ENCODE peak calls at places on chromosomes 4 and X, in five cellular contexts. A, C, G, M and B are unnamed samples.

GRCh38 chr4:6972911-6973310 is 63.3 kb downstream of the TBC1D14 start:
- DNase-seq in A (peak; percentile 32), G (no peak), C (no peak), M (no peak), B (no peak)

GRCh38 chr4:89836897-89837384 is at the start of gene SNCA:
- DNase-seq in M (peak; percentile 89), C (peak; percentile 72), A (peak; percentile 39), G (no peak), B (no peak)

GRCh38 chrX:24833695-24834094 is 140.0 kb downstream of the POLA1 start:
- DNase-seq in C (no peak), M (no peak), G (no peak), A (no peak), B (no peak)

GRCh38 chr4:143253156-143253555 is 68.4 kb downstream of the USP38 start:
- DNase-seq in G (no peak), C (no peak), M (no peak), A (no peak), B (no peak)

GRCh38 chr4:104128850-104129213 is 365.9 kb downstream of the CXXC4 start:
- DNase-seq in C (no peak), M (no peak), A (no peak), G (no peak), B (peak; percentile 67)

GRCh38 chr4:125016892-125017299 is 297.9 kb upstream of the FAT4 start:
- DNase-seq in M (peak; percentile 78), G (no peak), A (no peak), C (no peak), B (no peak)

GRCh38 chr4:212438-213174 is 88.3 kb downstream of the ZNF718 start:
- DNase-seq in G (no peak), A (peak; percentile 92), C (no peak), M (peak; percentile 87), B (peak; percentile 31)

GRCh38 chr4:150911326-150911725 is 103.8 kb downstream of the LRBA start:
- DNase-seq in G (no peak), A (no peak), C (no peak), M (no peak), B (no peak)

GRCh38 chr4:121455285-121455684 is 74.5 kb upstream of the QRFPR start:
- DNase-seq in A (no peak), C (no peak), G (no peak), M (peak; percentile 28), B (no peak)

GRCh38 chr4:180636696-180637095 is 1606.5 kb upstream of the TENM3 start:
- DNase-seq in M (no peak), A (no peak), C (no peak), G (no peak), B (peak; percentile 54)

GRCh38 chr4:132642196-132642817 is 506.8 kb upstream of the PCDH10 start:
- DNase-seq in M (peak; percentile 71), C (peak; percentile 23), A (peak; percentile 16), G (no peak), B (no peak)

GRCh38 chr4:153464068-153464467 is 2.1 kb upstream of the TMEM131L start:
- DNase-seq in M (no peak), G (no peak), C (no peak), A (no peak), B (peak; percentile 61)

GRCh38 chr4:8916914-8917305 is 45.3 kb upstream of the HMX1 start:
- DNase-seq in A (no peak), G (no peak), M (no peak), C (no peak), B (no peak)

GRCh38 chrX:147853701-147854100 is 58.0 kb upstream of the FMR1 start:
- DNase-seq in G (no peak), C (no peak), A (no peak), M (no peak), B (no peak)

GRCh38 chr4:110615366-110616161 is 7.3 kb downstream of the PITX2 start:
- DNase-seq in G (no peak), C (no peak), A (peak; percentile 57), M (peak; percentile 18), B (no peak)